ENCODE peak calls at places on chromosomes 11 and 22, in four cellular contexts. Z is GM12865, M is nucleus accumbens, S is GM23338. C is an unnamed sample.

GRCh38 chr22:29009148-29009547 is 52.5 kb downstream of the C22orf31 start:
- DNase-seq in M (no peak), Z (no peak), S (no peak), C (no peak)

GRCh38 chr22:30921108-30921507 is 47.5 kb downstream of the MORC2 start:
- DNase-seq in M (no peak), Z (no peak), S (no peak), C (no peak)

GRCh38 chr11:119651802-119652584 is 77.0 kb downstream of the NECTIN1 start:
- DNase-seq in Z (no peak), S (peak), M (no peak), C (no peak)

GRCh38 chr11:102384419-102385052 is 37.5 kb downstream of the BIRC2 start:
- DNase-seq in S (no peak), M (no peak), Z (no peak), C (no peak)

GRCh38 chr11:13889566-13890214 is 72.8 kb upstream of the SPON1 start:
- DNase-seq in M (no peak), S (no peak), Z (no peak), C (peak)

GRCh38 chr11:93984205-93984586 is 37.0 kb upstream of the HEPHL1 start:
- DNase-seq in M (no peak), Z (no peak), S (no peak), C (no peak)

GRCh38 chr11:10158461-10158860 is 135.6 kb downstream of the SBF2 start:
- DNase-seq in M (no peak), S (no peak), Z (no peak), C (no peak)

GRCh38 chr11:86803136-86803535 is 2.8 kb downstream of the PRSS23 start:
- DNase-seq in Z (no peak), M (no peak), S (no peak), C (no peak)

GRCh38 chr11:94938399-94939055 is 34.8 kb downstream of the CWC15 start:
- DNase-seq in S (no peak), Z (no peak), M (no peak), C (peak)

GRCh38 chr11:121722431-121723256 is 269.9 kb upstream of the SORL1-AS1 start:
- DNase-seq in Z (no peak), M (peak), S (peak), C (peak)

GRCh38 chr11:23611726-23612125 is 751.5 kb upstream of the CCDC179 start:
- DNase-seq in M (no peak), S (no peak), Z (no peak), C (no peak)

C was measured in putamen.